ENCODE peak calls at places on chromosomes 6 and 20, in ten cellular contexts. J is heart left ventricle, X is brain microvascular endothelial cell, T is upper lobe of right lung, G is PC-3, Y is HCT116, I is endothelial cell of umbilical vein, R is IMR-90, C is osteoblast, S is transverse colon. H is an unnamed sample. For H3K36me3, the result is how much of the 10 kb centered on the place peaks cover.

GRCh38 chr20:17621229-17621968 is 51.5 kb downstream of the DSTN start:
- DNase-seq in J (peak), X (no peak), T (peak), G (no peak), Y (no peak), I (no peak), R (no peak), C (peak), S (peak), H (peak)

GRCh38 chr20:35627121-35627520 is 11.5 kb downstream of the SPAG4 start:
- DNase-seq in J (no peak), X (no peak), T (no peak), G (no peak), Y (no peak), I (no peak), R (no peak), C (no peak), S (no peak), H (no peak)

GRCh38 chr20:50213531-50214106 is 23.0 kb downstream of the CEBPB start:
- DNase-seq in J (no peak), X (no peak), T (no peak), G (no peak), Y (no peak), I (no peak), R (peak), C (peak), S (no peak), H (no peak)

GRCh38 chr20:2283706-2284423 is 11.9 kb upstream of the TGM3 start:
- DNase-seq in J (no peak), X (no peak), T (no peak), G (peak), Y (no peak), I (no peak), R (no peak), C (no peak), S (no peak), H (peak)

GRCh38 chr6:35391240-35391968 is 49.0 kb downstream of the PPARD start:
- DNase-seq in J (no peak), X (peak), T (no peak), G (peak), Y (peak), I (peak), R (peak), C (peak), S (no peak), H (no peak)

GRCh38 chr6:137795510-137795909 is 71.5 kb upstream of the TNFAIP3 start:
- DNase-seq in J (no peak), X (no peak), T (no peak), G (no peak), Y (no peak), I (no peak), R (no peak), C (no peak), S (no peak), H (no peak)

GRCh38 chr6:81996414-81996813 is 243.9 kb upstream of the TENT5A start:
- DNase-seq in J (no peak), X (peak), T (no peak), G (peak), Y (no peak), I (no peak), R (peak), C (no peak), S (no peak), H (no peak)

GRCh38 chr6:1525364-1526038 is 84.2 kb upstream of the FOXC1 start:
- DNase-seq in J (no peak), X (no peak), T (no peak), G (no peak), Y (no peak), I (no peak), R (peak), C (peak), S (no peak), H (no peak)

GRCh38 chr6:108800510-108800909 is 47.7 kb upstream of the ARMC2 start:
- DNase-seq in J (no peak), X (no peak), T (no peak), G (no peak), Y (no peak), I (no peak), R (peak), C (peak), S (no peak), H (no peak)

GRCh38 chr20:5230544-5230943 is 86.2 kb downstream of the PROKR2 start:
- DNase-seq in J (no peak), X (no peak), T (no peak), G (no peak), Y (no peak), I (no peak), R (no peak), C (no peak), S (no peak), H (no peak)

GRCh38 chr20:48267825-48268615 is 482.7 kb upstream of the SULF2 start:
- DNase-seq in J (no peak), X (no peak), T (no peak), G (no peak), Y (no peak), I (no peak), R (no peak), C (no peak), S (no peak), H (no peak)

GRCh38 chr6:85775883-85776282 is 133.2 kb upstream of the SYNCRIP start:
- DNase-seq in J (no peak), X (no peak), T (no peak), G (peak), Y (no peak), I (no peak), R (no peak), C (no peak), S (no peak), H (no peak)

GRCh38 chr6:21085643-21086042 is 507.9 kb upstream of the SOX4 start:
- DNase-seq in J (no peak), X (no peak), T (no peak), G (no peak), Y (no peak), I (no peak), R (no peak), C (no peak), S (no peak), H (no peak)

GRCh38 chr6:42390228-42390934 is 61.3 kb downstream of the TRERF1 start:
- DNase-seq in J (no peak), X (no peak), T (no peak), G (no peak), Y (no peak), I (no peak), R (no peak), C (no peak), S (peak), H (no peak)

GRCh38 chr6:54135665-54136370 is 24.6 kb downstream of the MLIP start:
- DNase-seq in J (no peak), X (peak), T (no peak), G (peak), Y (no peak), I (peak), R (peak), C (no peak), S (no peak), H (no peak)

GRCh38 chr6:132270745-132271414 is 130.4 kb downstream of the MOXD1 start:
- DNase-seq in J (no peak), X (no peak), T (no peak), G (peak), Y (no peak), I (peak), R (no peak), C (no peak), S (no peak), H (peak)

GRCh38 chr6:46541556-46541955 is 50.3 kb upstream of the RCAN2 start:
- DNase-seq in J (no peak), X (no peak), T (no peak), G (no peak), Y (no peak), I (no peak), R (no peak), C (no peak), S (no peak), H (no peak)

GRCh38 chr20:57397004-57397692 is 6.0 kb downstream of the RBM38 start:
- DNase-seq in J (no peak), X (no peak), T (peak), G (no peak), Y (no peak), I (no peak), R (no peak), C (peak), S (no peak), H (no peak)
- H3K36me3 ChIP-seq in J (under half), X (under half), T (under half), G (under half), Y (under half), I (under half), R (under half), C (under half), S (under half), H (under half)

DNA sequence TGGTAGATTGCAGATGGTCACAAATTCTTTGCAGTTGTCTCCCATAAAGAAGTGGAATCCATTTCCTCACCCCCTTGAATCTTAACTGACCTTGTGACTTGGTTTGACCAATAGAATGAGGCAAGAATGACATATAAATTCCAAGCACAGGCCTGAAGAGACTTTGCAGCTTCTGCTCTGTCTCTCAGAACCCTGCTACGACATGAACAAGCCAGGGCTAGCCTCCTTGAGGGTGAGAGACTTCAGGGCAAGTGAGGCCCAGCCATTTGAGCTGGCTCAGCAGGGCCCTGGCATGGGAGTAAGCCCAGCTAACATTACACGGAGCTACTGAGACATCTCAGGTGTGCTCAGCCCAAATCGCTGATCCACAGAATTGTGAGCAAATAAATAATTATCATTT is 216.3 kb upstream of the MAN1A1 start:
- DNase-seq in J (no peak), X (no peak), T (no peak), G (no peak), Y (no peak), I (no peak), R (no peak), C (no peak), S (no peak), H (no peak)
- H3K27ac ChIP-seq in J (no peak), X (no peak), T (no peak), G (no peak), Y (no peak), I (no peak), R (no peak), C (no peak), S (no peak), H (no peak)

DNA sequence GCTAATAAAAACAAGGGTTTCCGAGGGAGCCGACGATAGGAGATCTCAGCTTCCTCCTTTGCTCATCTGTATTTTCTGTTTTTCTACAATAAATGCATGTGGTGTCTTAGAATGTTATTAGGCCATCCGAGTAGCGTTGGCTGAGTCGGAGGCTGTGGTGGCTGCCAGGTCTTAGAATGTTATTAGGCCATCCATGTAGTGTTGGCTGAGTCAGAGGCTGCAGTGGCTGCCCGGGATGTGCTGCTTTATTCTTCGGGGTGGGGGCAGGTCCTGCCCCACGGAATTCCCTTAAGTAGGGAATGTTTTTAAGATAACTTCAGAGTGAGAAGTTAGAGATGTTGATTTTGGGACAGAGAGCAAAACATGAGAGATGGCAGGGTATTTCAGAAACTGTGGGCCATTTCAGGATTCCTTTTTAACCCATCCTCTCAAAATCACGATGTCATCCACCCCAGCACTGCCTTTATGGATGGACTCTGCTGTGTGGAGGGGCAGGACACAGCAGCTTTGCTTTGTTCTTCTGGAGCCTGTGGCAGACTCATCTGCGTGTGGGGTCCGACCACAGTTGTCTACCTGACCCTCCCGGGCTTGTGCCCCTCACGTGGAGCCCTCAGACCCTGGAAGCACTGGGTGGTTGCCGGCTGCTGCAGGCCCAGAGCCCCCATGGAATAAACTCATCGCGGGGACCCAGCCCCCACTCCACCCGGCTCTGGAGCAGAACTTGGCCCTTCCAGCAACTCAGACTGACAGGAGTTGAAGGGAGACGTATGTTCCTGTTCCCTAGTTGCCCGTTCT is 20.4 kb downstream of the OSBPL2 start:
- DNase-seq in J (no peak), X (peak), T (no peak), G (peak), Y (no peak), I (peak), R (peak), C (peak), S (no peak), H (no peak)
- H3K36me3 ChIP-seq in J (under half), X (under half), T (half or more), G (under half), Y (under half), I (under half), R (under half), C (under half), S (under half), H (under half)

GRCh38 chr6:97850458-97851218 is 567.6 kb upstream of the MMS22L start:
- DNase-seq in J (no peak), X (no peak), T (no peak), G (peak), Y (no peak), I (no peak), R (no peak), C (no peak), S (no peak), H (no peak)
- H3K27ac ChIP-seq in J (no peak), X (no peak), T (no peak), G (no peak), Y (no peak), I (no peak), R (no peak), C (no peak), S (no peak), H (no peak)

DNA sequence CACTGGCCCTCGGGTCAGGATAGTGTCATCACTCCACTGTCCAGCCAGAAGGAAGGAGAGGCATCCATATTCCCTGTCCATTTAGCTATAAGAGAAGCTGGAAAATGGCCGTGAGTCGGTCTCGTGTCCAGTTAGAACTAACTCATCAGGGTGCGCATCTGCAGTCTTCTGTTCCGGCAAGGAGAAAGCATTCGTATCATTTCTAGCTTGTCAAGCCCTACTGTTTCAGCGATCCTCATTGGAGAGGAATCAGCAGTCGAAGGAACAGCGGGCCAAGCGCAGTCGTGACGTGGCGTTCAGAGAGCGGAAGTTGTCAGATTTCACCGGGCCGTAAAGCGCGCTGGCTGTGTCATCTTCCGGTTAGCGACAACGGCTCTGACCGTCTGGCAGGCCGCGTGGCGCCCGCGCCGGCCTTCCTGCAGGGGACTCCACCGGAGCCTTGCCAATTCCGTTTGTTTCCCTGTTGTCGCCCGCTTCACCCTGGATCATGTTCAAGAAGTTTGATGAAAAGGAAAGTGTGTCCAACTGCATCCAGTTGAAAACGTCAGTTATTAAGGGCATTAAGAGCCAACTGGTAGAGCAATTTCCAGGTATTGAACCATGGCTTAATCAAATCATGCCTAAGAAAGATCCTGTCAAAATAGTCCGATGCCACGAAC is 32.9 kb downstream of the HM13 start:
- DNase-seq in J (peak), X (peak), T (peak), G (peak), Y (peak), I (peak), R (peak), C (peak), S (peak), H (peak)
- H3K36me3 ChIP-seq in J (under half), X (half or more), T (half or more), G (half or more), Y (half or more), I (under half), R (under half), C (half or more), S (under half), H (under half)